ENCODE peak calls at places on chromosomes 5 and 9, in ten cellular contexts. N, B, E, V, P, Y, C, G, R and S are unnamed samples.

GRCh38 chr9:70486127-70486526 is 71.7 kb upstream of the KLF9 start:
- DNase-seq in N (no peak), B (no peak), E (no peak), V (no peak), P (no peak), Y (no peak), C (no peak), G (no peak), R (no peak), S (no peak)

GRCh38 chr9:133459476-133460404 is at the start of gene CACFD1:
- DNase-seq in N (peak; percentile 90), B (peak; percentile 100), E (peak; percentile 96), V (peak; percentile 92), P (peak; percentile 95), Y (peak; percentile 100), C (peak; percentile 76), G (peak; percentile 76), R (peak; percentile 100), S (peak; percentile 76)

GRCh38 chr5:133140311-133140710 is 88.5 kb downstream of the HSPA4 start:
- DNase-seq in N (no peak), B (no peak), E (no peak), V (no peak), P (no peak), Y (no peak), C (no peak), G (no peak), R (no peak), S (no peak)

GRCh38 chr5:178422400-178422775 is 167.8 kb downstream of the COL23A1 start:
- DNase-seq in N (no peak), B (no peak), E (no peak), V (no peak), P (no peak), Y (no peak), C (no peak), G (no peak), R (no peak), S (no peak)

GRCh38 chr5:156378159-156378558 is 51.2 kb downstream of the SGCD start:
- DNase-seq in N (no peak), B (no peak), E (no peak), V (no peak), P (no peak), Y (no peak), C (no peak), G (no peak), R (no peak), S (no peak)

GRCh38 chr9:82930116-82930515 is 132.8 kb downstream of the RASEF start:
- DNase-seq in N (no peak), B (no peak), E (no peak), V (no peak), P (no peak), Y (no peak), C (no peak), G (no peak), R (no peak), S (no peak)

GRCh38 chr5:159891371-159891770 is 24.9 kb upstream of the ADRA1B start:
- DNase-seq in N (no peak), B (peak; percentile 44), E (no peak), V (no peak), P (no peak), Y (peak; percentile 39), C (no peak), G (no peak), R (no peak), S (no peak)

GRCh38 chr9:16501098-16501663 is 369.3 kb downstream of the BNC2 start:
- DNase-seq in N (no peak), B (no peak), E (no peak), V (no peak), P (no peak), Y (no peak), C (no peak), G (peak; percentile 77), R (no peak), S (no peak)

GRCh38 chr9:91802391-91802790 is 147.6 kb downstream of the ROR2 start:
- DNase-seq in N (no peak), B (no peak), E (no peak), V (no peak), P (no peak), Y (no peak), C (no peak), G (no peak), R (no peak), S (peak; percentile 47)

GRCh38 chr5:14112998-14113652 is 30.0 kb upstream of the TRIO start:
- DNase-seq in N (no peak), B (no peak), E (no peak), V (no peak), P (no peak), Y (no peak), C (no peak), G (no peak), R (no peak), S (no peak)